ENCODE peak calls at places on chromosome 6, in seven cellular contexts. N is OCI-LY7, O is GM23248, V is PC-3, K is neural progenitor cell, Z is HCT116, P is SK-N-SH. E is an unnamed sample.

GRCh38 chr6:126720326-126720725 is 380.4 kb downstream of the CENPW start:
- DNase-seq in N (no peak), O (peak), V (no peak), K (no peak), Z (no peak), P (no peak), E (peak)

GRCh38 chr6:109318328-109318876 is 63.9 kb downstream of the CD164 start:
- DNase-seq in N (no peak), O (no peak), V (no peak), K (peak), Z (no peak), P (no peak), E (no peak)

GRCh38 chr6:105453968-105454367 is 51.1 kb upstream of the PREP start:
- DNase-seq in N (no peak), O (no peak), V (no peak), K (no peak), Z (no peak), P (no peak), E (no peak)

GRCh38 chr6:8084586-8084985 is 17.8 kb downstream of the EEF1E1 start:
- DNase-seq in N (no peak), O (peak), V (no peak), K (no peak), Z (no peak), P (no peak), E (no peak)

GRCh38 chr6:93139408-93140081 is 279.8 kb downstream of the EPHA7 start:
- DNase-seq in N (no peak), O (no peak), V (no peak), K (no peak), Z (no peak), P (no peak), E (no peak)

GRCh38 chr6:104943781-104944180 is 13.1 kb upstream of the LIN28B start:
- DNase-seq in N (no peak), O (peak), V (peak), K (peak), Z (peak), P (no peak), E (peak)

GRCh38 chr6:116945809-116946208 is 68.8 kb downstream of the RFX6 start:
- DNase-seq in N (no peak), O (no peak), V (peak), K (no peak), Z (no peak), P (no peak), E (no peak)

GRCh38 chr6:29602564-29603361 is 17.8 kb downstream of the OR2H2 start:
- DNase-seq in N (peak), O (peak), V (peak), K (peak), Z (peak), P (peak), E (peak)

GRCh38 chr6:36735110-36735971 is 37.7 kb downstream of the RAB44 start:
- DNase-seq in N (no peak), O (peak), V (peak), K (no peak), Z (no peak), P (no peak), E (no peak)

GRCh38 chr6:20953019-20953418 is 418.8 kb downstream of the CDKAL1 start:
- DNase-seq in N (no peak), O (no peak), V (no peak), K (peak), Z (no peak), P (peak), E (no peak)

GRCh38 chr6:52233975-52234823 is 10.1 kb downstream of the IL17F start:
- DNase-seq in N (peak), O (peak), V (peak), K (peak), Z (peak), P (peak), E (peak)

GRCh38 chr6:13794184-13794583 is 20.2 kb downstream of the MCUR1 start:
- DNase-seq in N (no peak), O (peak), V (peak), K (no peak), Z (no peak), P (no peak), E (no peak)

GRCh38 chr6:92710048-92710447 is 709.3 kb downstream of the EPHA7 start:
- DNase-seq in N (no peak), O (no peak), V (no peak), K (no peak), Z (no peak), P (no peak), E (peak)

GRCh38 chr6:143215785-143216184 is 155.1 kb downstream of the AIG1 start:
- DNase-seq in N (no peak), O (no peak), V (no peak), K (no peak), Z (no peak), P (no peak), E (no peak)

GRCh38 chr6:106808758-106809157 is 165.8 kb downstream of the CD24 start:
- DNase-seq in N (no peak), O (no peak), V (no peak), K (no peak), Z (no peak), P (no peak), E (no peak)

GRCh38 chr6:33164665-33165373 is 27.4 kb downstream of the COL11A2 start:
- DNase-seq in N (no peak), O (no peak), V (no peak), K (no peak), Z (no peak), P (no peak), E (no peak)

GRCh38 chr6:154432533-154433476 is 76.2 kb upstream of the IPCEF1 start:
- DNase-seq in N (no peak), O (peak), V (no peak), K (no peak), Z (no peak), P (no peak), E (no peak)

GRCh38 chr6:143270026-143270425 is 180.5 kb downstream of the ADAT2 start:
- DNase-seq in N (no peak), O (peak), V (no peak), K (no peak), Z (no peak), P (no peak), E (no peak)

GRCh38 chr6:33116881-33117711 is 41.3 kb downstream of the HLA-DPB1 start:
- DNase-seq in N (no peak), O (peak), V (no peak), K (peak), Z (no peak), P (peak), E (no peak)

GRCh38 chr6:123805921-123806320 is 2.3 kb downstream of the NKAIN2 start:
- DNase-seq in N (no peak), O (no peak), V (no peak), K (no peak), Z (no peak), P (no peak), E (no peak)

GRCh38 chr6:24607310-24607709 is 38.7 kb downstream of the KIAA0319 start:
- DNase-seq in N (no peak), O (no peak), V (no peak), K (no peak), Z (no peak), P (no peak), E (no peak)

GRCh38 chr6:49233483-49233882 is 229.6 kb downstream of the MMUT start:
- DNase-seq in N (no peak), O (no peak), V (peak), K (no peak), Z (no peak), P (no peak), E (no peak)

DNA sequence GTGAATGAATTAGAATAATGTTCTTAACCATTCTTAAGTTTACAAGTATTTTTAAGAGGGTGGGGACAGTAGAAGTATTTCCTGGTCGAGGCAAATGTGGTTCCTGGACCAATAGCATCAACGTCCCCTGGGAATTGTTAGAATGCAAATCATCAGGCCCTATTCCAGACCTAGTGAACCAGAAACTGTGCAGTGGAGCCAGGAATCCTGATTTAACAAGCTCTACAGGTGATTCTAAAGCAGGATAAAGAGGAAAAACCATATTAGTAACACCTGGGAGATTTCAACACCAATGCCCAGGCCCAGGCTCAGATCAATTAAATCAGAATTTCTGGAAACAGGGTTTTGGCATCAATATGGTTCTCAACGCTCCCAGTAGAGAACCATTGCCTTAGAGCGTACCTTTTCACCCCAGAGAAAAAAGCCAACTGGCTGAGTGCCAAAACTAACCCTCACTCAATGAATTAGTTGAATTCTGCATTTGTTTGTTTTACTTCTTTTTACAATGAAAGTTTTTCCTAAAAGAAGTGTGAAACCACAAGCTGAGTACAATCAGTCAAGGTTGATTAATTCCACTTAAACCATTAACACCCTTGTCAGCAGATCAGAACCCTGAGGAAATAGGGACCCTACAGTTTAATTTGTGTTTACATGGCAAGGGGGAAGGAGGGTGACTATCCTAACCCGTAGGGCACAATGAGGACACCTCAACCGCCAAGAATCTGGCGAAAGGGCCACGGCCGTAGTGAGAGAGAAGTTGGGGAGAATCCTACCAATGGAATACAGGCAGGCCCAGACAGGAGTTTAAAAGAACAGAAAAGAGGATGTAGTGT is 34.9 kb upstream of the LOC128125822 start:
- DNase-seq in N (peak), O (peak), V (peak), K (no peak), Z (no peak), P (no peak), E (no peak)
- H3K27ac ChIP-seq in N (no peak), O (no peak), V (no peak), K (no peak), Z (no peak), P (no peak), E (no peak)

GRCh38 chr6:108275971-108276370 is 15.1 kb upstream of the SNX3 start:
- DNase-seq in N (no peak), O (no peak), V (no peak), K (no peak), Z (no peak), P (no peak), E (no peak)

GRCh38 chr6:108274546-108274945 is 13.7 kb upstream of the SNX3 start:
- DNase-seq in N (no peak), O (no peak), V (no peak), K (no peak), Z (no peak), P (no peak), E (no peak)

GRCh38 chr6:108277831-108278230 is 17.0 kb upstream of the SNX3 start:
- DNase-seq in N (no peak), O (no peak), V (no peak), K (no peak), Z (no peak), P (no peak), E (no peak)

DNA sequence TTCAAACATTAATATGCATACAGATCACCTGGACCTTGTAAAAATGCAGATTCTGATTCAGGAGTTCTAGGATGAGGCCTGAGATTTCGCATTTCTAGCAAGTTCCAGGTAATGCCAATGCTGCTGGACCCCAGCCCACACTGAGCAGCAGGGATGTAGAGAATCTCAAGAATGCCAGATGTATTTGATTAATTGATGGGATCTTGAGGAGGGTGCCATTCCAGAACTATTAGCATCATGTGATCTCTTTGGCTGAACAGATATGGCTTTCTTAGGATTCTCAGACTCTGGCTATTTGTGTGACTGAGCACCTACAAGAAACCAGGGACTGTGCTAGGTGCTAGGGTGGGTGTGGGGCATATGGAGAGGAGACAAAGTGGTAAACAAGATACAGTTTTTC is 16.5 kb upstream of the SNX3 start:
- DNase-seq in N (no peak), O (no peak), V (no peak), K (no peak), Z (no peak), P (no peak), E (no peak)
- TF ChIP-seq EZH2phosphoT487 in N (no peak), O (no peak), V (no peak), K (no peak), Z (no peak), P (no peak), E (no peak)

GRCh38 chr6:28334272-28335039 is 1.5 kb downstream of the ZSCAN31 start:
- DNase-seq in N (no peak), O (no peak), V (no peak), K (no peak), Z (no peak), P (no peak), E (no peak)
- H3K27ac ChIP-seq in N (no peak), O (no peak), V (no peak), K (peak), Z (peak), P (peak), E (no peak)

GRCh38 chr6:26185004-26185403 is 97.8 kb downstream of the HFE start:
- DNase-seq in N (no peak), O (no peak), V (no peak), K (no peak), Z (no peak), P (no peak), E (no peak)
- TF ChIP-seq EZH2phosphoT487 in N (no peak), O (no peak), V (no peak), K (no peak), Z (no peak), P (no peak), E (no peak)